ENCODE peak calls at places on chromosomes 7 and 10, in seven cellular contexts. B is A549, V is BE2C, A is OCI-LY7, K is ovary, N is adipocyte, D is transverse colon. X is an unnamed sample.

GRCh38 chr7:132653364-132653930 is 77.2 kb upstream of the PLXNA4 start:
- DNase-seq in V (no peak), D (no peak), B (no peak), N (no peak), A (peak; percentile 73), K (no peak), X (no peak)

GRCh38 chr7:36894190-36894589 is 169.9 kb upstream of the AOAH start:
- DNase-seq in K (no peak), N (no peak), B (no peak), V (no peak), D (no peak), A (no peak), X (no peak)

GRCh38 chr7:140672382-140673062 is at the start of gene ADCK2:
- DNase-seq in D (peak; percentile 74), V (peak; percentile 61), N (peak; percentile 76), K (peak; percentile 80), A (peak; percentile 85), B (peak; percentile 86), X (peak; percentile 52)

GRCh38 chr7:91266067-91266930 is 2.1 kb downstream of the FZD1 start:
- DNase-seq in K (peak; percentile 62), D (peak; percentile 16), A (no peak), N (peak; percentile 68), B (no peak), V (no peak), X (no peak)

GRCh38 chr7:105787071-105787470 is 89.3 kb downstream of the ATXN7L1 start:
- DNase-seq in N (no peak), D (peak; percentile 28), A (no peak), B (no peak), V (no peak), K (peak; percentile 9), X (no peak)

GRCh38 chr7:44634839-44635591 is 28.6 kb downstream of the OGDH start:
- DNase-seq in N (no peak), D (peak; percentile 83), K (no peak), A (no peak), B (no peak), V (no peak), X (no peak)

GRCh38 chr10:77245953-77246352 is 391.7 kb downstream of the KCNMA1 start:
- DNase-seq in N (peak; percentile 60), V (no peak), A (no peak), D (no peak), K (no peak), B (no peak), X (no peak)

GRCh38 chr10:69088801-69089501 is 1.0 kb downstream of the SRGN start:
- DNase-seq in N (peak; percentile 84), B (peak; percentile 42), A (peak; percentile 70), K (no peak), V (no peak), D (no peak), X (no peak)

GRCh38 chr7:76329479-76329878 is 27.0 kb downstream of the HSPB1 start:
- DNase-seq in D (no peak), K (peak; percentile 42), B (no peak), V (no peak), N (no peak), A (no peak), X (no peak)
- H3K4me1 ChIP-seq in D (peaks cover 41% of the 10 kb centered on the region), K (peaks cover 7% of the 10 kb centered on the region), B (peaks cover 59% of the 10 kb centered on the region), V (no peaks in the 10 kb centered on the region), N (peaks cover 61% of the 10 kb centered on the region), A (no peaks in the 10 kb centered on the region), X (no peaks in the 10 kb centered on the region)

DNA sequence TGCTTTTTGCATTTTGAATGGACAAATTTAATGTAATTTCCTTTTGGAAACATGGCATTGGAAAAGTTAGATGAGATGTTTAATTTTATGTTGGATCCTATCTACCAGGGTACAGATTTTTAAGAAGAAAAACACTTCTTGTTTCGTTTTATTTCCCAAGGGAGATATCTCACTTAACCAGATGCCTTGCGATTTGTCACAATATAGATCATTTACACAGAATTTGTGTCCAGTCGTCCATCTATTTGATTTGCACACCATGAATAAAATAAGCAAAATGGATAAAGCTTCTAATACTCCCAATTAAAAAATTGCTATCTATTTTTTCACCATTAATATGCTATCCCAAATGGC is 25.7 kb downstream of the HDAC9 start:
- DNase-seq in B (no peak), V (no peak), K (no peak), D (no peak), A (peak; percentile 65), N (no peak), X (no peak)
- H3K4me1 ChIP-seq in B (no peaks in the 10 kb centered on the region), V (peaks cover 26% of the 10 kb centered on the region), K (no peaks in the 10 kb centered on the region), D (no peaks in the 10 kb centered on the region), A (peaks cover 99% of the 10 kb centered on the region), N (peaks cover 14% of the 10 kb centered on the region), X (no peaks in the 10 kb centered on the region)

GRCh38 chr10:125125951-125126735 is 34.2 kb downstream of the CTBP2 start:
- DNase-seq in N (no peak), V (no peak), B (no peak), D (no peak), A (no peak), K (no peak), X (no peak)
- H3K4me1 ChIP-seq in N (peaks cover 21% of the 10 kb centered on the region), V (peaks cover 18% of the 10 kb centered on the region), B (peaks cover 64% of the 10 kb centered on the region), D (peaks cover 41% of the 10 kb centered on the region), A (no peaks in the 10 kb centered on the region), K (peaks cover 30% of the 10 kb centered on the region), X (no peaks in the 10 kb centered on the region)

DNA sequence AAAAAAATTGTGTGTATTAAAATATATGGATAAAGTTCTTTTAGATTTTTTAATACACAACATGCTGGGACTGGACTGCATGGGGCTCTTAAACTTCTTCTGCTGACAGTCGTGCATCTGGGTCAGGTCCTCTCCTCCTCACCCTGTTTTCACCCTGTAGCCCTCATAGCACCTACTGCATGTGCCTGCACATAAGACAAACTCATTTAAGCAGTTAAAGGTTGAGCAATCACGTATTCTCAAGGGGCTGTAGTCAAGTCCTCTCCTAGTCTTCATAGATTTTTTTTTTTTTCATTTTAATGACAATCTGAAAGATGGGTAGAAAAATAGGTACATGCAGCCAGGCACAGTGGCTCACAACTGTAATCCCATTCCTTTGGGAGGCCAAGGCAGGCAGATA is 23.6 kb upstream of the PDCD4 start:
- DNase-seq in D (no peak), N (no peak), V (no peak), B (no peak), K (no peak), A (no peak), X (no peak)
- H3K4me1 ChIP-seq in D (peaks cover 57% of the 10 kb centered on the region), N (peaks cover 15% of the 10 kb centered on the region), V (peaks cover 4% of the 10 kb centered on the region), B (peaks cover 26% of the 10 kb centered on the region), K (no peaks in the 10 kb centered on the region), A (peaks cover 74% of the 10 kb centered on the region), X (peaks cover 48% of the 10 kb centered on the region)

DNA sequence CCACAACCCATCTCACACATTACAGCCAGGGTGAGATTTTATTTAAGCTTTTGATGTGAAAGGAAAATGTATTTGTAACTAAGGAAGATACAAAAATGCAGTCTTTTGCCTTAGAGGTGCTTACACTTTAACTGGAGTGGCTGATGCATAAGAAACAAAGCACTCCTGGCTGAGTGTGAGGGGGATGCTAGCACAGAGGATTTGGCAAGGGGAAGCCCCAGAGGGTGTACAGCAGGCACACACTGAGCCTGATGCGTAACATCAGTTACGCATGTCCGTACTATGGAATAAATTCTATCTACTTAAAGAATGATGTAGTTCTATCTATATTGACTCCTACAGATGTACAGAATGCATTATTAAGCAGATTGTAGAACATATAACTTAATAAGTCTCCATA is 17.8 kb downstream of the GIMAP8 start:
- DNase-seq in D (no peak), V (no peak), A (no peak), K (no peak), N (no peak), B (no peak), X (no peak)
- H3K4me1 ChIP-seq in D (no peaks in the 10 kb centered on the region), V (no peaks in the 10 kb centered on the region), A (no peaks in the 10 kb centered on the region), K (no peaks in the 10 kb centered on the region), N (no peaks in the 10 kb centered on the region), B (no peaks in the 10 kb centered on the region), X (peaks cover 50% of the 10 kb centered on the region)

X was measured in naive thymus-derived CD4-positive, alpha-beta T cell.